ENCODE peak calls at places on chromosomes 1 and 21, in six cellular contexts. One of them, this sample, is unnamed. For H3K9me3, the result is how much of the 10 kb centered on the place peaks cover.

GRCh38 chr1:68112835-68113243 is 62.4 kb upstream of the DIRAS3 start:
- DNase-seq in SK-N-SH: no peak
- DNase-seq in GM23248: peak
- DNase-seq in neural progenitor cell: no peak
- DNase-seq in PC-3: peak
- DNase-seq in HCT116: peak
- DNase-seq in this sample: no peak

GRCh38 chr1:14852301-14852700 is 253.8 kb downstream of the KAZN start:
- DNase-seq in HCT116: no peak
- DNase-seq in neural progenitor cell: no peak
- DNase-seq in SK-N-SH: no peak
- DNase-seq in PC-3: no peak
- DNase-seq in GM23248: no peak
- DNase-seq in this sample: no peak

GRCh38 chr1:113388621-113389355 is 1.5 kb upstream of the MAGI3 start:
- DNase-seq in SK-N-SH: peak
- DNase-seq in neural progenitor cell: no peak
- DNase-seq in PC-3: peak
- DNase-seq in HCT116: no peak
- DNase-seq in GM23248: peak
- DNase-seq in this sample: no peak

GRCh38 chr1:24868016-24868875 is 61.8 kb downstream of the RUNX3 start:
- DNase-seq in neural progenitor cell: no peak
- DNase-seq in SK-N-SH: no peak
- DNase-seq in PC-3: no peak
- DNase-seq in GM23248: no peak
- DNase-seq in HCT116: no peak
- DNase-seq in this sample: no peak

GRCh38 chr1:116766616-116767469 is 12.6 kb downstream of the CD2 start:
- DNase-seq in SK-N-SH: peak
- DNase-seq in GM23248: peak
- DNase-seq in PC-3: no peak
- DNase-seq in neural progenitor cell: no peak
- DNase-seq in HCT116: no peak
- DNase-seq in this sample: no peak

GRCh38 chr1:233518344-233518743 is 95.6 kb upstream of the KCNK1 start:
- DNase-seq in HCT116: peak
- DNase-seq in GM23248: peak
- DNase-seq in PC-3: peak
- DNase-seq in neural progenitor cell: peak
- DNase-seq in SK-N-SH: peak
- DNase-seq in this sample: peak

GRCh38 chr1:209505044-209505443 is 78.5 kb upstream of the CAMK1G start:
- DNase-seq in GM23248: peak
- DNase-seq in HCT116: no peak
- DNase-seq in SK-N-SH: no peak
- DNase-seq in neural progenitor cell: no peak
- DNase-seq in PC-3: peak
- DNase-seq in this sample: no peak

GRCh38 chr1:4305526-4306301 is 348.7 kb upstream of the AJAP1 start:
- DNase-seq in HCT116: no peak
- DNase-seq in neural progenitor cell: no peak
- DNase-seq in SK-N-SH: no peak
- DNase-seq in PC-3: no peak
- DNase-seq in GM23248: peak
- DNase-seq in this sample: no peak

GRCh38 chr1:53959664-53960250 is 13.6 kb downstream of the LRRC42 start:
- DNase-seq in GM23248: peak
- DNase-seq in PC-3: peak
- DNase-seq in neural progenitor cell: no peak
- DNase-seq in SK-N-SH: peak
- DNase-seq in HCT116: no peak
- DNase-seq in this sample: peak

GRCh38 chr1:93615201-93616150 is 66.2 kb downstream of the BCAR3 start:
- DNase-seq in PC-3: peak
- DNase-seq in neural progenitor cell: no peak
- DNase-seq in GM23248: peak
- DNase-seq in SK-N-SH: no peak
- DNase-seq in HCT116: no peak
- DNase-seq in this sample: no peak

GRCh38 chr1:12851779-12852178 is 3.3 kb upstream of the HNRNPCL1 start:
- DNase-seq in GM23248: peak
- DNase-seq in SK-N-SH: no peak
- DNase-seq in neural progenitor cell: no peak
- DNase-seq in HCT116: peak
- DNase-seq in PC-3: peak
- DNase-seq in this sample: no peak

GRCh38 chr1:228275154-228275434 is 67.2 kb downstream of the OBSCN start:
- DNase-seq in HCT116: no peak
- DNase-seq in PC-3: no peak
- DNase-seq in neural progenitor cell: no peak
- DNase-seq in SK-N-SH: no peak
- DNase-seq in GM23248: no peak
- DNase-seq in this sample: no peak

GRCh38 chr1:175003521-175003920 is 3.8 kb downstream of the CACYBP start:
- DNase-seq in GM23248: peak
- DNase-seq in neural progenitor cell: no peak
- DNase-seq in HCT116: no peak
- DNase-seq in PC-3: no peak
- DNase-seq in SK-N-SH: no peak
- DNase-seq in this sample: no peak

GRCh38 chr1:185574139-185574835 is 159.9 kb upstream of the HMCN1 start:
- DNase-seq in SK-N-SH: no peak
- DNase-seq in HCT116: no peak
- DNase-seq in PC-3: no peak
- DNase-seq in GM23248: peak
- DNase-seq in neural progenitor cell: no peak
- DNase-seq in this sample: no peak

GRCh38 chr1:165842363-165843129 is 15.1 kb downstream of the UCK2 start:
- DNase-seq in PC-3: peak
- DNase-seq in neural progenitor cell: no peak
- DNase-seq in HCT116: no peak
- DNase-seq in GM23248: peak
- DNase-seq in SK-N-SH: no peak
- DNase-seq in this sample: peak

GRCh38 chr1:232579958-232580705 is 49.8 kb downstream of the SIPA1L2 start:
- DNase-seq in HCT116: no peak
- DNase-seq in GM23248: no peak
- DNase-seq in neural progenitor cell: no peak
- DNase-seq in SK-N-SH: no peak
- DNase-seq in PC-3: peak
- DNase-seq in this sample: no peak

DNA sequence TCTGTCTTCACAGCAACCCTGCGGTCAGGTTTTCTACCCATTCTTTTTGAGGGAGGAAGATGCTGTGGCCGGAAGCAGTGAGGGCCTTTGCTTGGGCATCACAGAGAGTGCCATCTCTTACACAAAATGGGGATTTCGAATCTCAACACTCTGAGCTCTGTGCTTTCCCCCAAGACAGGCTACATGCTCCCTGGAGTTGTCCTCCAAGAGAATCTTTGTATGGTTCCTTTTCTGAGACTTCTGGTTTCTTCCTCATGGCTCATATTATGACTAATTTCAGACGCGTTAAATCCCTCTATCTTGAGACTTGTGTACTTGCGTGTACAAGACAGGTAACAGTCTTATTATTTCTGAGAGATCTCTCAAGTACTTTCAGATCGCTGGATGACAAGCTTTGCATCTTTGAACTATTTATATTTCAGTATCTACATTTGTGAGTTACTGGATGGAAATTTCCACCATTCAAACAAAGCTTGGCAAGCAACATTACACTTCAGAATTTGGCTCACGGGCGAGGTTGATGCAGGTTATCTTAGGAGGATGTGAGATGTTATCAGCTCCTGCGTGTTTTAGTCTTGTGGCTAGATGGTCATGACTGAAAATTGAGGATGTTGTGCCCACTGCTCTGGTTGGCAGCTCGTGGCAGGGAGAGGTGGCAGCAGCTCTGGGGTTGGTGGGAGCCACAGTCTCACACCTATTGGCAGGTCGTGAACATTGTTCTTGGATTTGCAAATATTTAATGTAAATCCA is 19.4 kb downstream of the ABCG1 start:
- DNase-seq in PC-3: no peak
- DNase-seq in HCT116: no peak
- DNase-seq in SK-N-SH: no peak
- DNase-seq in GM23248: no peak
- DNase-seq in neural progenitor cell: no peak
- DNase-seq in this sample: peak
- H2AFZ ChIP-seq in PC-3: no peak
- H2AFZ ChIP-seq in HCT116: no peak
- H2AFZ ChIP-seq in SK-N-SH: no peak
- H2AFZ ChIP-seq in GM23248: no peak
- H2AFZ ChIP-seq in neural progenitor cell: no peak
- H2AFZ ChIP-seq in this sample: no peak

DNA sequence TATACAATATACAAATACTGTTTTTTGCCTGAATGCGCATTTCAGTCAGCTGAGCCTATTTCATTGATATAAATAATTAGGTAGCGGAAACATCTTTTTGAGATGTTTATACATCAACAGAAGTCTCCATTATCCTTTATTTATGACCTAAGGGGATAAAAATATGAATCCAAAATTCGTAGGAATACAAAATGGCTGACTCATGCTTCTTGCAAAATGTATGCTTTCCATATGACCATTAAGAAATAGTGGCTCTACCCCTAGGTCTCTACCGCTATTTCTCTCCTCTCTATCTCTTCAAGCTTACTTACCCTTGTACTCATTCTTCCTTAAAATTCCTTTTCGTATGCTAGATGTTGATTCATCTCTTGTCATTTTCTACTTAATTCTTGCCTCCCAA is 338.4 kb upstream of the TMPRSS15 start:
- DNase-seq in GM23248: no peak
- DNase-seq in SK-N-SH: no peak
- DNase-seq in HCT116: no peak
- DNase-seq in PC-3: no peak
- DNase-seq in neural progenitor cell: no peak
- DNase-seq in this sample: no peak
- H3K9me3 ChIP-seq in GM23248: under half
- H3K9me3 ChIP-seq in SK-N-SH: under half
- H3K9me3 ChIP-seq in HCT116: under half
- H3K9me3 ChIP-seq in PC-3: under half
- H3K9me3 ChIP-seq in neural progenitor cell: under half
- H3K9me3 ChIP-seq in this sample: under half

GRCh38 chr1:208218237-208219097 is 25.7 kb downstream of the PLXNA2 start:
- DNase-seq in neural progenitor cell: no peak
- DNase-seq in HCT116: no peak
- DNase-seq in GM23248: no peak
- DNase-seq in PC-3: no peak
- DNase-seq in SK-N-SH: no peak
- DNase-seq in this sample: no peak

GRCh38 chr1:208219098-208219658 is 25.0 kb downstream of the PLXNA2 start:
- DNase-seq in HCT116: no peak
- DNase-seq in neural progenitor cell: no peak
- DNase-seq in PC-3: no peak
- DNase-seq in GM23248: peak
- DNase-seq in SK-N-SH: no peak
- DNase-seq in this sample: no peak

GRCh38 chr1:208217774-208218173 is 26.4 kb downstream of the PLXNA2 start:
- DNase-seq in HCT116: no peak
- DNase-seq in neural progenitor cell: no peak
- DNase-seq in PC-3: no peak
- DNase-seq in GM23248: no peak
- DNase-seq in SK-N-SH: no peak
- DNase-seq in this sample: no peak

GRCh38 chr1:208221291-208221622 is 22.9 kb downstream of the PLXNA2 start:
- DNase-seq in GM23248: no peak
- DNase-seq in SK-N-SH: no peak
- DNase-seq in neural progenitor cell: no peak
- DNase-seq in PC-3: no peak
- DNase-seq in HCT116: no peak
- DNase-seq in this sample: no peak

DNA sequence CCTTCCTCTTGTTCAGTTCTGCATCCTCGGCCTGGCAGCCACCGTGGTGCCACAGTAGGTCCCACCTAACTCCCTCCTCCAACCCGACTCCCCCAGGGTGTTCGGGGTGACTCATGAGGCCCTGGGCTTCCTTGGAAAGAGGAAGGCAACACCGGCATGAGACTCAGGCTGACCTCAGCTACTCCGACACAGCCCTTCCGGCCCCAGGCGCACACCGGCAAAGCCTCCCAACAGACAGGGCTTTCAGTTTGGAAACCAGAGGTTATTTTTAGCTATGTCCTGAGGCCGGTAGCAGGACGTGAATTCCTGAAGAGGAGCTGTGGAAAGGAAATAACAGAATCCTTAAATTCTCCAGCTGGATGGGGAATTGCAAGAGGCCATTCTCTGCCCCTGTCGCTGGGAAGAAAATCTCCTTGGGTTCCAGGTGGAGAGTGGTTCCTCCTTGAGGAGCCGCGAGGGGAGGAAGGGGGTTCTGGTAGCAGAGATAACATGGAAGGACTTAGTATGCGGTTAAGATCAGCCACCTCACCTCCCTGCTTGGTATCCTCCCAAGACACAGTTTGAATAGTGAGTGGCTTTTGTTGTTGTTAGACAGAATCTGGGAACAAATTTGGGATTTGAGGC is 24.4 kb downstream of the PLXNA2 start:
- DNase-seq in PC-3: peak
- DNase-seq in neural progenitor cell: no peak
- DNase-seq in HCT116: no peak
- DNase-seq in SK-N-SH: no peak
- DNase-seq in GM23248: peak
- DNase-seq in this sample: no peak
- TF ChIP-seq EZH2phosphoT487 in PC-3: no peak
- TF ChIP-seq EZH2phosphoT487 in neural progenitor cell: no peak
- TF ChIP-seq EZH2phosphoT487 in HCT116: no peak
- TF ChIP-seq EZH2phosphoT487 in SK-N-SH: no peak
- TF ChIP-seq EZH2phosphoT487 in GM23248: no peak
- TF ChIP-seq EZH2phosphoT487 in this sample: no peak

GRCh38 chr1:20014153-20014552 is 34.7 kb upstream of the PLA2G2A start:
- DNase-seq in GM23248: no peak
- DNase-seq in neural progenitor cell: no peak
- DNase-seq in SK-N-SH: no peak
- DNase-seq in PC-3: no peak
- DNase-seq in HCT116: no peak
- DNase-seq in this sample: no peak

GRCh38 chr1:20009212-20009611 is 29.8 kb upstream of the PLA2G2A start:
- DNase-seq in PC-3: no peak
- DNase-seq in SK-N-SH: no peak
- DNase-seq in GM23248: no peak
- DNase-seq in HCT116: no peak
- DNase-seq in neural progenitor cell: no peak
- DNase-seq in this sample: no peak

GRCh38 chr1:20010016-20010415 is 30.6 kb upstream of the PLA2G2A start:
- DNase-seq in GM23248: no peak
- DNase-seq in HCT116: no peak
- DNase-seq in PC-3: no peak
- DNase-seq in SK-N-SH: no peak
- DNase-seq in neural progenitor cell: no peak
- DNase-seq in this sample: no peak

DNA sequence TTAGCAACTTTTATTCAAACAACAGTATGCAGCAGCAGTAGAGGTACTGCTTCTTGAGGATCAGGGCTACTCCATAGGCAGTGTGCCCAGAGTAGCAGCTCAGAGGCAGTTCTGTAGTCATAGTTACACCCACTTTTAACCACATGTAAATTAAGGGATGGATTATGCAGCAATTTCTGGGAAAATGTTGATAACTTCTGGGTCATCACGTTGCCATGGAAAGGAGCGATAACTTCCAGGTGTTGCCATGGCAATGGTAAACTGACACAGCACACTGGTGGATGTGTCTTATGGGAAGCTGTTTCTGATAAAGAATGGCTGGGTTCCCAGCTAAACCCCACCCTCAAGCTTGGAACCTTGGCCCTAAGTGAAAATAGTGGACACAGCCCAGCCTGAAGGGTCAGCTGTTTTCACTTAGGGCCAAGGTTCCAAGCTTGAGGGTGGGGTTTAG is 29.0 kb upstream of the PLA2G2A start:
- DNase-seq in PC-3: no peak
- DNase-seq in SK-N-SH: no peak
- DNase-seq in GM23248: peak
- DNase-seq in HCT116: no peak
- DNase-seq in neural progenitor cell: no peak
- DNase-seq in this sample: no peak
- H2AFZ ChIP-seq in PC-3: no peak
- H2AFZ ChIP-seq in SK-N-SH: no peak
- H2AFZ ChIP-seq in GM23248: no peak
- H2AFZ ChIP-seq in HCT116: no peak
- H2AFZ ChIP-seq in neural progenitor cell: no peak
- H2AFZ ChIP-seq in this sample: no peak